ENCODE peak calls at places on chromosomes 2 and 18, in five cellular contexts. W is OCI-LY7, O is HCT116, P is adrenal gland, F is NB4. R is an unnamed sample.

GRCh38 chr18:48543228-48543627 is 4.4 kb downstream of the CTIF start:
- DNase-seq in F (peak; percentile 18), P (peak; percentile 28), O (no peak), W (no peak), R (no peak)

GRCh38 chr2:172664766-172665165 is 70.9 kb upstream of the RAPGEF4 start:
- DNase-seq in W (no peak), O (no peak), P (no peak), F (no peak), R (no peak)

GRCh38 chr18:63683152-63683551 is 19.6 kb upstream of the SERPINB11 start:
- DNase-seq in O (no peak), F (no peak), W (no peak), P (no peak), R (no peak)

GRCh38 chr2:8682719-8683667 is 1.1 kb downstream of the ID2 start:
- DNase-seq in P (peak; percentile 58), O (peak; percentile 8), F (peak; percentile 66), W (peak; percentile 78), R (no peak)

GRCh38 chr18:9760641-9761040 is 52.5 kb downstream of the RAB31 start:
- DNase-seq in F (no peak), O (no peak), W (no peak), P (no peak), R (no peak)

GRCh38 chr2:201831469-201831868 is 25.1 kb downstream of the CDK15 start:
- DNase-seq in W (no peak), F (no peak), P (no peak), O (no peak), R (no peak)

GRCh38 chr18:9337875-9338274 is 3.3 kb downstream of the TWSG1 start:
- DNase-seq in W (no peak), F (peak; percentile 82), P (no peak), O (no peak), R (no peak)

GRCh38 chr2:126325202-126325601 is 330.8 kb upstream of the GYPC start:
- DNase-seq in F (no peak), O (no peak), P (no peak), W (no peak), R (no peak)

GRCh38 chr2:224163573-224164307 is 124.7 kb upstream of the SERPINE2 start:
- DNase-seq in O (no peak), W (no peak), P (no peak), F (no peak), R (no peak)

GRCh38 chr18:36132756-36133155 is 3.1 kb downstream of the ELP2 start:
- DNase-seq in O (no peak), W (peak; percentile 5), P (no peak), F (no peak), R (no peak)

GRCh38 chr18:73544618-73545017 is 603.0 kb downstream of the FBXO15 start:
- DNase-seq in F (no peak), P (no peak), W (no peak), O (no peak), R (no peak)

GRCh38 chr2:8761529-8762164 is 75.8 kb downstream of the KIDINS220 start:
- DNase-seq in O (peak; percentile 23), W (peak; percentile 45), P (no peak), F (peak; percentile 55), R (no peak)

GRCh38 chr18:3044931-3045698 is 32.2 kb upstream of the LPIN2 start:
- DNase-seq in O (no peak), W (no peak), P (peak; percentile 43), F (no peak), R (peak; percentile 36)

GRCh38 chr18:23650963-23651927 is 11.5 kb downstream of the ANKRD29 start:
- DNase-seq in F (peak; percentile 37), P (no peak), O (no peak), W (no peak), R (no peak)

GRCh38 chr2:41698787-41699422 is 348.9 kb upstream of the PKDCC start:
- DNase-seq in O (no peak), F (peak; percentile 32), P (peak; percentile 39), W (peak; percentile 14), R (peak; percentile 46)

GRCh38 chr2:174778479-174778962 is 14.2 kb upstream of the CHRNA1 start:
- DNase-seq in O (no peak), F (peak; percentile 84), W (no peak), P (no peak), R (peak; percentile 28)

GRCh38 chr2:129865976-129866375 is 113.5 kb upstream of the RAB6C start:
- DNase-seq in P (no peak), F (no peak), O (no peak), W (no peak), R (no peak)

GRCh38 chr2:72921088-72921851 is 4.0 kb downstream of the EMX1 start:
- DNase-seq in P (no peak), O (no peak), F (no peak), W (no peak), R (no peak)

GRCh38 chr2:579351-579886 is 97.8 kb downstream of the TMEM18 start:
- DNase-seq in P (no peak), O (no peak), W (no peak), F (no peak), R (no peak)

GRCh38 chr2:162153608-162154224 is 1.7 kb upstream of the GCG start:
- DNase-seq in P (peak; percentile 28), W (peak; percentile 51), F (peak; percentile 73), O (peak; percentile 52), R (no peak)

GRCh38 chr2:162149940-162150339 is 2.1 kb downstream of the GCG start:
- DNase-seq in F (no peak), O (no peak), P (no peak), W (no peak), R (no peak)

GRCh38 chr2:162152147-162152546 is at the start of gene GCG:
- DNase-seq in W (no peak), F (no peak), P (no peak), O (no peak), R (no peak)

GRCh38 chr2:162156149-162156548 is 4.1 kb upstream of the GCG start:
- DNase-seq in F (no peak), O (no peak), W (no peak), P (no peak), R (no peak)

GRCh38 chr2:162155093-162155492 is 3.0 kb upstream of the GCG start:
- DNase-seq in W (no peak), O (no peak), P (no peak), F (peak; percentile 13), R (no peak)
- TF ChIP-seq CTCF in W (peak; percentile 43), O (peak; percentile 43), P (no peak), F (peak; percentile 14), R (no peak)

GRCh38 chr2:176140520-176141317 is 10.6 kb upstream of the HOXD4 start:
- DNase-seq in O (peak; percentile 48), F (peak; percentile 83), W (peak; percentile 68), P (peak; percentile 84), R (peak; percentile 59)

GRCh38 chr2:176139170-176139611 is 9.7 kb downstream of the HOXD8 start:
- DNase-seq in P (no peak), O (no peak), W (no peak), F (no peak), R (no peak)

GRCh38 chr2:176138526-176139169 is 9.1 kb downstream of the HOXD8 start:
- DNase-seq in P (no peak), W (no peak), F (no peak), O (no peak), R (no peak)

GRCh38 chr2:176139621-176140020 is 10.1 kb downstream of the HOXD8 start:
- DNase-seq in O (no peak), W (no peak), P (peak; percentile 55), F (no peak), R (no peak)

DNA sequence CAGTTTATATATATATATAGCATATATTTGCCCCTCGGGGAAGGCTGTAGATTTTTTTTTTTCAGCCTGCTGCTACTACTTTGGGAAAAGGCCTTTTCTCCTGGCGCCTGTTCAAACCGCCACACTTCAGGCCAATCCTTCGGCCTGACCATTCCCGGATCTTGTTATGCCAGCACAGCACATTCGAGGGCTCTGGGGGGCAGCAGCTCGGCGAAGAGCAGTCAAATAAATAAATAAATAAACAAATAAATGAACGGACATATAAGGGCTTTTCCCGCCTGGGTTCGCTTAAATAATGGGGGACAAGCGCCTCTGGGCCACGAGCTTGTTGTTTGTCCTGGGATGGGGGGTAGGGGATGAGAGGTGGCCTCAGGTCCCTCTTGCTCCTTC is 10.6 kb downstream of the HOXD8 start:
- DNase-seq in W (no peak), O (no peak), F (no peak), P (no peak), R (no peak)
- H3K4me3 ChIP-seq in W (no peak overlapping the region), O (peak overlapping the region; percentile 25), F (no peak overlapping the region), P (peak overlapping the region; percentile 96), R (peak overlapping the region; percentile 63)

GRCh38 chr2:233917146-233917545 is at the start of gene TRPM8:
- DNase-seq in P (no peak), F (no peak), W (no peak), O (no peak), R (no peak)

GRCh38 chr2:233907627-233908026 is 9.5 kb upstream of the TRPM8 start:
- DNase-seq in P (no peak), W (no peak), O (no peak), F (no peak), R (no peak)

GRCh38 chr2:233915133-233915532 is 2.0 kb upstream of the TRPM8 start:
- DNase-seq in O (no peak), W (peak; percentile 7), F (no peak), P (no peak), R (no peak)

GRCh38 chr2:233912799-233913423 is 4.3 kb upstream of the TRPM8 start:
- DNase-seq in P (peak; percentile 18), W (peak; percentile 23), F (peak; percentile 49), O (no peak), R (no peak)
- TF ChIP-seq CTCF in P (no peak), W (no peak), F (no peak), O (no peak), R (no peak)

GRCh38 chr2:169090133-169090820 is 20.9 kb downstream of the DHRS9 start:
- DNase-seq in P (no peak), F (peak; percentile 93), O (no peak), W (no peak), R (no peak)

GRCh38 chr2:169094676-169095075 is 25.3 kb downstream of the DHRS9 start:
- DNase-seq in F (no peak), O (no peak), W (no peak), P (no peak), R (no peak)

GRCh38 chr2:169093535-169093934 is 24.2 kb downstream of the DHRS9 start:
- DNase-seq in O (no peak), P (no peak), F (no peak), W (no peak), R (no peak)

GRCh38 chr2:169091256-169091655 is 21.9 kb downstream of the DHRS9 start:
- DNase-seq in O (no peak), P (no peak), W (no peak), F (no peak), R (no peak)

GRCh38 chr2:169091761-169092523 is 22.6 kb downstream of the DHRS9 start:
- DNase-seq in W (no peak), O (peak; percentile 28), P (no peak), F (no peak), R (no peak)
- H3K4me3 ChIP-seq in W (no peak overlapping the region), O (no peak overlapping the region), P (no peak overlapping the region), F (no peak overlapping the region), R (no peak overlapping the region)

GRCh38 chr18:79787527-79788095 is 10.1 kb upstream of the KCNG2 start:
- DNase-seq in W (no peak), O (no peak), F (no peak), P (no peak), R (no peak)

GRCh38 chr18:79786781-79787526 is 10.8 kb upstream of the KCNG2 start:
- DNase-seq in O (no peak), P (no peak), F (peak; percentile 73), W (no peak), R (no peak)

GRCh38 chr18:79789901-79790885 is 7.5 kb upstream of the KCNG2 start:
- DNase-seq in P (no peak), O (no peak), F (no peak), W (no peak), R (no peak)

GRCh38 chr18:79789091-79789891 is 8.4 kb upstream of the KCNG2 start:
- DNase-seq in W (no peak), O (no peak), F (no peak), P (no peak), R (no peak)

GRCh38 chr18:79788096-79789085 is 9.3 kb upstream of the KCNG2 start:
- DNase-seq in F (no peak), O (no peak), W (no peak), P (no peak), R (no peak)
- TF ChIP-seq CTCF in F (no peak), O (no peak), W (no peak), P (no peak), R (no peak)

R was measured in left ventricle myocardium inferior.